ENCODE peak calls at places on chromosome X, in ten cellular contexts. U is H9; G is CD8-positive, alpha-beta T cell; X is right cardiac atrium; T is K562; H is CD8-positive, alpha-beta memory T cell; R is neuronal stem cell; Z is MM.1S; W is body of pancreas; M is tibial nerve. E is an unnamed sample.

GRCh38 chrX:38754102-38754790 is 47.0 kb upstream of the MID1IP1 start:
- DNase-seq in U (peak; percentile 32), G (no peak), X (no peak), T (peak; percentile 65), H (peak; percentile 5), R (peak; percentile 26), Z (peak; percentile 48), W (peak; percentile 38), M (peak; percentile 52), E (peak; percentile 54)

GRCh38 chrX:151726751-151727150 is 7.8 kb upstream of the CNGA2 start:
- DNase-seq in U (no peak), G (no peak), X (no peak), T (no peak), H (no peak), R (no peak), Z (no peak), W (no peak), M (no peak), E (no peak)

GRCh38 chrX:27915617-27916016 is 65.6 kb downstream of the DCAF8L1 start:
- DNase-seq in U (no peak), G (no peak), X (no peak), T (no peak), H (no peak), R (no peak), Z (no peak), W (peak; percentile 3), M (no peak), E (no peak)

GRCh38 chrX:45850775-45851433 is 650.2 kb upstream of the DIPK2B start:
- DNase-seq in U (peak; percentile 30), G (no peak), X (no peak), T (no peak), H (no peak), R (no peak), Z (peak; percentile 31), W (no peak), M (no peak), E (peak; percentile 51)

GRCh38 chrX:75746891-75747639 is 38.0 kb downstream of the MAGEE2 start:
- DNase-seq in U (peak; percentile 35), G (peak; percentile 3), X (peak; percentile 71), T (peak; percentile 4), H (peak; percentile 1), R (no peak), Z (no peak), W (peak; percentile 34), M (peak; percentile 7), E (peak; percentile 22)

GRCh38 chrX:142076633-142077032 is 128.5 kb downstream of the MAGEC2 start:
- DNase-seq in U (no peak), G (no peak), X (no peak), T (no peak), H (no peak), R (no peak), Z (no peak), W (no peak), M (no peak), E (no peak)

GRCh38 chrX:113868169-113868568 is 715.7 kb upstream of the HTR2C start:
- DNase-seq in U (no peak), G (no peak), X (no peak), T (peak; percentile 59), H (no peak), R (no peak), Z (peak; percentile 21), W (no peak), M (no peak), E (no peak)

GRCh38 chrX:24672701-24673190 is 21.0 kb upstream of the POLA1 start:
- DNase-seq in U (no peak), G (no peak), X (no peak), T (peak; percentile 24), H (no peak), R (peak; percentile 32), Z (no peak), W (peak; percentile 7), M (no peak), E (no peak)

GRCh38 chrX:10079155-10079711 is 77.5 kb upstream of the CLCN4 start:
- DNase-seq in U (no peak), G (no peak), X (no peak), T (no peak), H (no peak), R (no peak), Z (no peak), W (peak; percentile 31), M (no peak), E (no peak)

GRCh38 chrX:141341341-141341740 is 99.0 kb upstream of the SPANXC start:
- DNase-seq in U (no peak), G (no peak), X (peak; percentile 70), T (no peak), H (no peak), R (no peak), Z (no peak), W (no peak), M (no peak), E (no peak)

GRCh38 chrX:87397103-87397886 is 120.3 kb upstream of the KLHL4 start:
- DNase-seq in U (no peak), G (no peak), X (no peak), T (peak; percentile 1), H (no peak), R (no peak), Z (no peak), W (no peak), M (no peak), E (no peak)

GRCh38 chrX:139158256-139158655 is 372.3 kb upstream of the F9 start:
- DNase-seq in U (no peak), G (no peak), X (no peak), T (peak; percentile 16), H (no peak), R (no peak), Z (no peak), W (no peak), M (no peak), E (no peak)

GRCh38 chrX:9188117-9188516 is 154.2 kb upstream of the FAM9B start:
- DNase-seq in U (no peak), G (no peak), X (no peak), T (no peak), H (no peak), R (no peak), Z (no peak), W (no peak), M (no peak), E (no peak)

GRCh38 chrX:148593146-148593545 is 92.7 kb downstream of the AFF2 start:
- DNase-seq in U (no peak), G (no peak), X (no peak), T (no peak), H (no peak), R (no peak), Z (no peak), W (no peak), M (no peak), E (no peak)

GRCh38 chrX:54530358-54530900 is 410 bp downstream of the GNL3L start:
- DNase-seq in U (no peak), G (no peak), X (no peak), T (peak; percentile 11), H (no peak), R (no peak), Z (peak; percentile 7), W (no peak), M (peak; percentile 4), E (no peak)

GRCh38 chrX:54808109-54808604 is 612 bp downstream of the MAGED2 start:
- DNase-seq in U (peak; percentile 76), G (peak; percentile 17), X (peak; percentile 91), T (peak; percentile 54), H (no peak), R (peak; percentile 70), Z (peak; percentile 10), W (peak; percentile 55), M (peak; percentile 73), E (peak; percentile 82)

GRCh38 chrX:40152173-40152705 is 54.5 kb upstream of the BCOR start:
- DNase-seq in U (peak; percentile 65), G (no peak), X (peak; percentile 75), T (peak; percentile 40), H (no peak), R (no peak), Z (no peak), W (no peak), M (no peak), E (no peak)
- H3K4me1 ChIP-seq in U (peaks cover 9% of the 10 kb centered on the region), G (peaks cover 1% of the 10 kb centered on the region), X (peaks cover 10% of the 10 kb centered on the region), T (peaks cover 90% of the 10 kb centered on the region), H (no peaks in the 10 kb centered on the region), R (peaks cover 13% of the 10 kb centered on the region), Z (no peaks in the 10 kb centered on the region), W (peaks cover 39% of the 10 kb centered on the region), M (peaks cover 35% of the 10 kb centered on the region), E (no peaks in the 10 kb centered on the region)

GRCh38 chrX:150451953-150452352 is 88.8 kb downstream of the MAMLD1 start:
- DNase-seq in U (no peak), G (no peak), X (no peak), T (no peak), H (no peak), R (no peak), Z (no peak), W (no peak), M (no peak), E (no peak)
- H3K4me1 ChIP-seq in U (no peaks in the 10 kb centered on the region), G (peaks cover 3% of the 10 kb centered on the region), X (peaks cover 2% of the 10 kb centered on the region), T (no peaks in the 10 kb centered on the region), H (peaks cover 8% of the 10 kb centered on the region), R (no peaks in the 10 kb centered on the region), Z (no peaks in the 10 kb centered on the region), W (no peaks in the 10 kb centered on the region), M (peaks cover 27% of the 10 kb centered on the region), E (no peaks in the 10 kb centered on the region)

DNA sequence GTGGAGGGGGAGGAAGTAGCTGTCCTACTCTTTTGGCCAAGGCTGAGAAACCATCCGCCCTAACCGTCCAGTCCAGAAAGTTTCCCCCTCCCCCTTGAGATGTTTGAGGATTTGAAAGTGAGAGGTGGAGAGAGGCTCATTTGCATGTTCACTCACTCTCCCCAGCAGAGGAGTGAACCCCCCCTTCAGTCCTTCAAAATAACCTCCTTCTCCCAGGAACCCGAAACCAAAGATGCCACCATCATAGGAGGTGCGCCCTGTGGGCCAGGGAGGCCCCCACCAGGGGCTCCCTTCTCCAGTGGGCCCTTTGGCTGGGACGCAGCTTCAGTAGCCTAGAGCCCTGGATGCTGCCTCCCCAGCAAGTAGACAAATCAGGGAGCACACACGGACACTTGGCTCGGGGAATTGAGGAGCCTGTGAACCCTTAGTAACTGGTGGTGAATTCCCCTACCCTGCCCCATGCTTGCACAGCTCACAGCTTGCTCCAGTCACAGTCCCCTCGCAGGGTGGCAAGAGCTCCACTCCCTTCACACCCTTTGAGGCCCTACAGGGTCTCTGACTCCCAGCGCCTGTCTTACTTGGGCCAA is 25.6 kb downstream of the ELF4 start:
- DNase-seq in U (no peak), G (no peak), X (no peak), T (peak; percentile 46), H (no peak), R (no peak), Z (peak; percentile 27), W (no peak), M (no peak), E (no peak)
- H3K4me1 ChIP-seq in U (peaks cover 3% of the 10 kb centered on the region), G (peaks cover 71% of the 10 kb centered on the region), X (peaks cover 10% of the 10 kb centered on the region), T (peaks cover 67% of the 10 kb centered on the region), H (peaks cover 52% of the 10 kb centered on the region), R (no peaks in the 10 kb centered on the region), Z (peaks cover 42% of the 10 kb centered on the region), W (no peaks in the 10 kb centered on the region), M (peaks cover 38% of the 10 kb centered on the region), E (peaks cover 32% of the 10 kb centered on the region)

DNA sequence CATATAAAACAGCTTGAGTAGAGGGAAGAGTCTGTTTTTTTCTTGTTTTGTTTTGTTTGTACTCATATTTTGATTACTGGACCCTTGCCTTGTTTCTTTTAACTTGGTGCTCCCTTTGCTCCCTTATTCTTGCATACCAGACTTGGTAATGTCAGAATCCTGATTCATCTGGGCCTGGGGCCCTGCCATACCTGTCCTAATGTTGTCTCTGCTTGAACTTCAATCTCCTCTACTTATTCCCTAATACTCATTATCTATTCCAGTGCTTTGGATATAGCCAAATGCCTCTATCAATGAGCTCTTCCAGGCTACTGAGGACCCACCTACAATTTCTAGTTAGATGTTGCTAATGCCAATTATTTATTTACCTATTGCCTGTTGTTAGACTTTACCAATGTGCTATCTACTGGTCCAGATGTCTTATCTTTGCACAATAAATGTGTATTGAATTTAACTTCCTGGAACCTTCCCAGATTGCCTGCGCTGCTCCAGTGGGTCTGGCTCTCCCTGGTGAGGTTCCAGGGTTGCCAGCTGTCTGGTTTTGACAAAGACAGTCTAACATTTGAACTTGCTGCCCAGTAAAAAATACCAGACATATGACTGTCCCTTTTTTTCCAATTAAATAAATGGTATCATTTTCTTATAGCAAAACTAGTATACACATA is 64.4 kb upstream of the ACSL4 start:
- DNase-seq in U (no peak), G (no peak), X (no peak), T (no peak), H (no peak), R (no peak), Z (no peak), W (no peak), M (no peak), E (no peak)
- H3K4me1 ChIP-seq in U (no peaks in the 10 kb centered on the region), G (no peaks in the 10 kb centered on the region), X (no peaks in the 10 kb centered on the region), T (no peaks in the 10 kb centered on the region), H (no peaks in the 10 kb centered on the region), R (no peaks in the 10 kb centered on the region), Z (peaks cover 6% of the 10 kb centered on the region), W (no peaks in the 10 kb centered on the region), M (no peaks in the 10 kb centered on the region), E (no peaks in the 10 kb centered on the region)